ENCODE peak calls at places on chromosomes 13 and 19, in four cellular contexts. F, L, T and C are unnamed samples.

GRCh38 chr19:47134533-47134932 is 3.9 kb downstream of the SAE1 start:
- DNase-seq in F (no peak), L (no peak), T (no peak), C (no peak)

GRCh38 chr13:102930566-102930965 is 84.7 kb downstream of the ERCC5 start:
- DNase-seq in F (no peak), L (no peak), T (no peak), C (no peak)

GRCh38 chr19:13262450-13262849 is 112.2 kb downstream of the IER2 start:
- DNase-seq in F (peak), L (no peak), T (peak), C (no peak)

GRCh38 chr13:36685912-36686311 is 12.1 kb downstream of the SERTM1 start:
- DNase-seq in F (no peak), L (no peak), T (no peak), C (no peak)

GRCh38 chr19:35911790-35912189 is 3.7 kb upstream of the TYROBP start:
- DNase-seq in F (no peak), L (no peak), T (no peak), C (no peak)

GRCh38 chr19:2634228-2634951 is 68.1 kb downstream of the GNG7 start:
- DNase-seq in F (no peak), L (peak), T (no peak), C (no peak)

GRCh38 chr13:74243637-74244526 is 109.7 kb upstream of the KLF12 start:
- DNase-seq in F (no peak), L (no peak), T (no peak), C (no peak)

GRCh38 chr13:39016789-39017188 is 21.1 kb downstream of the PROSER1 start:
- DNase-seq in F (peak), L (no peak), T (peak), C (no peak)

GRCh38 chr13:102799544-102800144 is 725 bp downstream of the BIVM start:
- DNase-seq in F (peak), L (peak), T (no peak), C (peak)